ENCODE peak calls at places on chromosome 9, in ten cellular contexts. C is SHP77, B is WERI-Rb-1, D is EL, P is D721Med, N is fibroblast of gingiva, G is C1 segment of cervical spinal cord, K is GM23248, R is Caco-2, J is A172. Y is an unnamed sample.

GRCh38 chr9:134214766-134215394 is 50.5 kb upstream of the RNU6ATAC start:
- DNase-seq in K (no peak), B (no peak), J (no peak), C (no peak), N (no peak), G (no peak), D (no peak), R (no peak), P (no peak), Y (no peak)

GRCh38 chr9:87864915-87865314 is 17.8 kb upstream of the SPATA31E1 start:
- DNase-seq in D (no peak), K (no peak), P (no peak), J (no peak), C (no peak), G (no peak), B (no peak), N (no peak), R (no peak), Y (no peak)

GRCh38 chr9:13934411-13934810 is 379.5 kb downstream of the NFIB start:
- DNase-seq in P (no peak), B (no peak), J (no peak), R (no peak), C (no peak), K (no peak), G (no peak), N (no peak), D (no peak), Y (no peak)

GRCh38 chr9:91978739-91979414 is 28.8 kb upstream of the ROR2 start:
- DNase-seq in J (peak), R (peak), C (no peak), D (peak), P (no peak), N (peak), B (peak), K (peak), G (no peak), Y (peak)

GRCh38 chr9:16616686-16617085 is 253.8 kb downstream of the BNC2 start:
- DNase-seq in B (no peak), J (no peak), R (no peak), N (no peak), P (no peak), D (no peak), G (no peak), K (no peak), C (no peak), Y (no peak)

GRCh38 chr9:27429436-27429835 is 94.7 kb upstream of the IFNK start:
- DNase-seq in G (no peak), N (no peak), K (no peak), J (no peak), P (no peak), C (no peak), B (no peak), R (no peak), D (no peak), Y (no peak)

GRCh38 chr9:4594545-4594944 is 67.5 kb upstream of the PLPP6 start:
- DNase-seq in D (no peak), R (no peak), P (no peak), N (no peak), K (no peak), C (no peak), J (no peak), G (no peak), B (no peak), Y (no peak)

GRCh38 chr9:134215395-134215708 is 51.0 kb upstream of the RNU6ATAC start:
- DNase-seq in K (no peak), P (no peak), C (no peak), J (no peak), R (no peak), N (no peak), G (no peak), B (no peak), D (no peak), Y (no peak)

GRCh38 chr9:120892748-120893584 is 16.0 kb upstream of the PHF19 start:
- DNase-seq in J (peak), R (no peak), P (no peak), G (no peak), C (peak), B (no peak), K (peak), D (peak), N (peak), Y (peak)

GRCh38 chr9:38358390-38359296 is 33.9 kb upstream of the ALDH1B1 start:
- DNase-seq in D (peak), J (peak), C (no peak), P (no peak), B (no peak), K (no peak), G (no peak), N (no peak), R (no peak), Y (no peak)

GRCh38 chr9:32344551-32345182 is 39.8 kb upstream of the ACO1 start:
- DNase-seq in J (peak), R (no peak), P (no peak), B (no peak), G (no peak), K (peak), N (no peak), D (peak), C (no peak), Y (peak)